ENCODE peak calls at places on chromosomes 7 and 10, in five cellular contexts. One of them, this sample, is unnamed.

GRCh38 chr10:76937056-76937665 is 700.4 kb downstream of the KCNMA1 start:
- DNase-seq in Right ventricle myocardium superior: no peak
- DNase-seq in nucleus accumbens: no peak
- DNase-seq in left ventricle myocardium inferior: no peak
- DNase-seq in activated T-helper 1 cell treated with anti-CD3 and anti-CD28 coated beads, Interleukin-12 subunit alpha, Interleukin-12 subunit beta, Interleukin-2, Interleukin-4 antibody, amounts not matched to agents 30 ng/mL and 10 ng/mL and 1 ng/mL, durations not matched to agents 14 hours and 24 hours and 36 hours: no peak
- DNase-seq in this sample: no peak

GRCh38 chr7:110675383-110676103 is 415.4 kb upstream of the LRRN3 start:
- DNase-seq in Right ventricle myocardium superior: no peak
- DNase-seq in nucleus accumbens: no peak
- DNase-seq in left ventricle myocardium inferior: no peak
- DNase-seq in activated T-helper 1 cell treated with anti-CD3 and anti-CD28 coated beads, Interleukin-12 subunit alpha, Interleukin-12 subunit beta, Interleukin-2, Interleukin-4 antibody, amounts not matched to agents 30 ng/mL and 10 ng/mL and 1 ng/mL, durations not matched to agents 14 hours and 24 hours and 36 hours: no peak
- DNase-seq in this sample: no peak

GRCh38 chr10:73641272-73642060 is at the start of gene MYOZ1:
- DNase-seq in Right ventricle myocardium superior: no peak
- DNase-seq in nucleus accumbens: no peak
- DNase-seq in left ventricle myocardium inferior: no peak
- DNase-seq in activated T-helper 1 cell treated with anti-CD3 and anti-CD28 coated beads, Interleukin-12 subunit alpha, Interleukin-12 subunit beta, Interleukin-2, Interleukin-4 antibody, amounts not matched to agents 30 ng/mL and 10 ng/mL and 1 ng/mL, durations not matched to agents 14 hours and 24 hours and 36 hours: no peak
- DNase-seq in this sample: no peak

GRCh38 chr10:110006358-110007170 is 1.2 kb upstream of the ADD3 start:
- DNase-seq in Right ventricle myocardium superior: peak
- DNase-seq in nucleus accumbens: peak
- DNase-seq in left ventricle myocardium inferior: peak
- DNase-seq in activated T-helper 1 cell treated with anti-CD3 and anti-CD28 coated beads, Interleukin-12 subunit alpha, Interleukin-12 subunit beta, Interleukin-2, Interleukin-4 antibody, amounts not matched to agents 30 ng/mL and 10 ng/mL and 1 ng/mL, durations not matched to agents 14 hours and 24 hours and 36 hours: no peak
- DNase-seq in this sample: no peak

GRCh38 chr7:106089647-106090046 is 22.5 kb downstream of the SYPL1 start:
- DNase-seq in Right ventricle myocardium superior: no peak
- DNase-seq in nucleus accumbens: no peak
- DNase-seq in left ventricle myocardium inferior: no peak
- DNase-seq in activated T-helper 1 cell treated with anti-CD3 and anti-CD28 coated beads, Interleukin-12 subunit alpha, Interleukin-12 subunit beta, Interleukin-2, Interleukin-4 antibody, amounts not matched to agents 30 ng/mL and 10 ng/mL and 1 ng/mL, durations not matched to agents 14 hours and 24 hours and 36 hours: no peak
- DNase-seq in this sample: no peak

GRCh38 chr10:131859341-131860020 is 41.3 kb upstream of the PPP2R2D start:
- DNase-seq in Right ventricle myocardium superior: no peak
- DNase-seq in nucleus accumbens: no peak
- DNase-seq in left ventricle myocardium inferior: no peak
- DNase-seq in activated T-helper 1 cell treated with anti-CD3 and anti-CD28 coated beads, Interleukin-12 subunit alpha, Interleukin-12 subunit beta, Interleukin-2, Interleukin-4 antibody, amounts not matched to agents 30 ng/mL and 10 ng/mL and 1 ng/mL, durations not matched to agents 14 hours and 24 hours and 36 hours: no peak
- DNase-seq in this sample: no peak

GRCh38 chr7:35828817-35829216 is 28.0 kb downstream of the SEPTIN7 start:
- DNase-seq in Right ventricle myocardium superior: no peak
- DNase-seq in nucleus accumbens: no peak
- DNase-seq in left ventricle myocardium inferior: no peak
- DNase-seq in activated T-helper 1 cell treated with anti-CD3 and anti-CD28 coated beads, Interleukin-12 subunit alpha, Interleukin-12 subunit beta, Interleukin-2, Interleukin-4 antibody, amounts not matched to agents 30 ng/mL and 10 ng/mL and 1 ng/mL, durations not matched to agents 14 hours and 24 hours and 36 hours: no peak
- DNase-seq in this sample: no peak

GRCh38 chr7:157433628-157434027 is 96.8 kb downstream of the DNAJB6 start:
- DNase-seq in Right ventricle myocardium superior: no peak
- DNase-seq in nucleus accumbens: no peak
- DNase-seq in left ventricle myocardium inferior: no peak
- DNase-seq in activated T-helper 1 cell treated with anti-CD3 and anti-CD28 coated beads, Interleukin-12 subunit alpha, Interleukin-12 subunit beta, Interleukin-2, Interleukin-4 antibody, amounts not matched to agents 30 ng/mL and 10 ng/mL and 1 ng/mL, durations not matched to agents 14 hours and 24 hours and 36 hours: no peak
- DNase-seq in this sample: no peak

GRCh38 chr7:149310990-149311573 is 49.1 kb downstream of the ZNF783 start:
- DNase-seq in Right ventricle myocardium superior: no peak
- DNase-seq in nucleus accumbens: no peak
- DNase-seq in left ventricle myocardium inferior: no peak
- DNase-seq in activated T-helper 1 cell treated with anti-CD3 and anti-CD28 coated beads, Interleukin-12 subunit alpha, Interleukin-12 subunit beta, Interleukin-2, Interleukin-4 antibody, amounts not matched to agents 30 ng/mL and 10 ng/mL and 1 ng/mL, durations not matched to agents 14 hours and 24 hours and 36 hours: no peak
- DNase-seq in this sample: no peak

GRCh38 chr10:93760490-93760889 is 2.8 kb downstream of the LGI1 start:
- DNase-seq in Right ventricle myocardium superior: no peak
- DNase-seq in nucleus accumbens: no peak
- DNase-seq in left ventricle myocardium inferior: no peak
- DNase-seq in activated T-helper 1 cell treated with anti-CD3 and anti-CD28 coated beads, Interleukin-12 subunit alpha, Interleukin-12 subunit beta, Interleukin-2, Interleukin-4 antibody, amounts not matched to agents 30 ng/mL and 10 ng/mL and 1 ng/mL, durations not matched to agents 14 hours and 24 hours and 36 hours: no peak
- DNase-seq in this sample: no peak

This sample was measured in GF-D8.